ENCODE peak calls at places on chromosomes 6 and 20, in ten cellular contexts. J is substantia nigra; Z is endothelial cell; I is NCI-H1105 treated with DMSO at 0.1 percent for 48 hours; M is activated T-helper 1 cell treated with anti-CD3 and anti-CD28 coated beads, Interleukin-2, amount 50 U/mL, for 16 hours; D is psoas muscle; O is NCI-H1436; T is heart left ventricle; C is T-helper 1 cell; X is DMS153. B is an unnamed sample.

GRCh38 chr6:109623288-109623687 is 67.7 kb downstream of the AK9 start:
- DNase-seq in Z (no peak), I (no peak), O (no peak), X (no peak), T (no peak), D (no peak), C (no peak), M (no peak), J (no peak), B (no peak)

GRCh38 chr6:90368601-90369000 is 72.0 kb upstream of the BACH2 start:
- DNase-seq in Z (no peak), I (no peak), O (no peak), D (no peak), M (no peak), J (no peak), X (no peak), C (no peak), T (no peak), B (no peak)

GRCh38 chr20:33019465-33020277 is 11.8 kb upstream of the BPIFB6 start:
- DNase-seq in Z (no peak), I (no peak), T (no peak), J (no peak), D (no peak), M (no peak), X (no peak), O (no peak), C (no peak), B (no peak)

GRCh38 chr6:30720738-30721197 is 616 bp downstream of the TUBB start:
- DNase-seq in T (peak), C (no peak), Z (peak), M (no peak), J (no peak), O (peak), I (peak), X (peak), D (peak), B (peak)

GRCh38 chr6:157597461-157598312 is 216.7 kb downstream of the ZDHHC14 start:
- DNase-seq in X (peak), C (no peak), I (peak), D (no peak), J (no peak), M (no peak), O (peak), Z (peak), T (peak), B (peak)

GRCh38 chr20:13396036-13396435 is 175.0 kb downstream of the ISM1 start:
- DNase-seq in J (no peak), Z (no peak), T (no peak), I (no peak), C (no peak), M (no peak), X (no peak), D (no peak), O (no peak), B (no peak)

GRCh38 chr20:37256286-37256685 is 5.3 kb downstream of the GHRH start:
- DNase-seq in I (no peak), O (no peak), Z (no peak), J (no peak), D (no peak), C (no peak), X (no peak), T (no peak), M (no peak), B (no peak)

GRCh38 chr6:30044630-30045029 is 16.4 kb upstream of the POLR1H start:
- DNase-seq in M (no peak), Z (no peak), I (no peak), X (no peak), O (no peak), T (no peak), C (no peak), D (no peak), J (no peak), B (no peak)

GRCh38 chr6:8627085-8627861 is 191.9 kb upstream of the SLC35B3 start:
- DNase-seq in J (no peak), M (no peak), I (no peak), T (no peak), O (no peak), Z (no peak), X (no peak), D (no peak), C (no peak), B (no peak)

GRCh38 chr6:119350202-119351004 is 842 bp upstream of the MAN1A1 start:
- DNase-seq in C (peak), X (no peak), Z (no peak), M (no peak), I (peak), T (no peak), D (no peak), O (no peak), J (no peak), B (peak)

GRCh38 chr20:8223096-8223870 is 91.2 kb downstream of the PLCB1 start:
- DNase-seq in M (no peak), I (no peak), C (no peak), T (no peak), O (no peak), J (no peak), D (no peak), X (no peak), Z (no peak), B (no peak)

GRCh38 chr6:84033523-84034451 is at the start of gene MRAP2:
- DNase-seq in M (no peak), X (peak), D (no peak), C (no peak), I (peak), J (no peak), T (no peak), O (no peak), Z (peak), B (peak)

GRCh38 chr20:17568045-17568788 is 1.7 kb upstream of the DSTN start:
- DNase-seq in I (no peak), D (no peak), M (no peak), O (no peak), C (no peak), J (no peak), T (no peak), X (no peak), Z (no peak), B (no peak)

GRCh38 chr20:44720617-44720993 is 5.4 kb downstream of the CCN5 start:
- DNase-seq in J (peak), X (no peak), M (no peak), I (no peak), O (no peak), Z (no peak), T (peak), D (peak), C (no peak), B (no peak)

GRCh38 chr6:17220040-17220439 is 61.1 kb upstream of the RBM24 start:
- DNase-seq in C (no peak), M (no peak), X (no peak), I (no peak), D (no peak), T (no peak), Z (no peak), J (no peak), O (no peak), B (no peak)

GRCh38 chr20:38875170-38875993 is 50.8 kb upstream of the FAM83D start:
- DNase-seq in Z (peak), J (no peak), O (no peak), D (no peak), I (no peak), C (peak), M (peak), X (no peak), T (peak), B (no peak)

GRCh38 chr6:39881851-39882566 is 52.3 kb downstream of the MOCS1 start:
- DNase-seq in C (no peak), Z (no peak), I (no peak), O (no peak), J (no peak), D (no peak), T (peak), M (no peak), X (no peak), B (no peak)

GRCh38 chr6:145241039-145241438 is 494.3 kb downstream of the EPM2A start:
- DNase-seq in J (no peak), M (no peak), D (no peak), O (no peak), T (no peak), I (no peak), X (no peak), Z (no peak), C (no peak), B (no peak)

GRCh38 chr6:165632194-165632593 is 30.8 kb downstream of the PDE10A start:
- DNase-seq in O (no peak), T (no peak), X (no peak), M (no peak), I (no peak), C (no peak), J (no peak), Z (no peak), D (no peak), B (no peak)

GRCh38 chr6:85747654-85748053 is 105.0 kb upstream of the SYNCRIP start:
- DNase-seq in M (no peak), I (no peak), D (no peak), O (no peak), C (no peak), T (no peak), Z (no peak), X (no peak), J (no peak), B (no peak)

GRCh38 chr6:126632271-126632670 is 292.4 kb downstream of the CENPW start:
- DNase-seq in O (no peak), X (no peak), J (no peak), D (no peak), I (no peak), Z (no peak), T (no peak), M (no peak), C (no peak), B (no peak)

GRCh38 chr20:53930651-53931504 is 139.5 kb downstream of the BCAS1 start:
- DNase-seq in T (no peak), J (no peak), O (no peak), Z (no peak), X (no peak), I (no peak), C (no peak), D (no peak), M (no peak), B (no peak)

GRCh38 chr6:33661118-33661838 is 40.2 kb downstream of the ITPR3 start:
- DNase-seq in T (no peak), O (peak), D (no peak), J (no peak), C (no peak), I (no peak), X (peak), M (no peak), Z (no peak), B (no peak)

GRCh38 chr6:29509711-29510110 is 22.0 kb upstream of the MAS1L start:
- DNase-seq in C (no peak), D (no peak), T (no peak), I (no peak), M (no peak), X (no peak), O (no peak), J (no peak), Z (no peak), B (no peak)

GRCh38 chr20:62516345-62516744 is 40.5 kb upstream of the GATA5 start:
- DNase-seq in J (no peak), C (no peak), D (no peak), M (no peak), Z (no peak), O (peak), I (no peak), T (peak), X (no peak), B (no peak)

GRCh38 chr20:17971571-17972013 is 2.8 kb downstream of the MGME1 start:
- DNase-seq in T (no peak), D (no peak), J (no peak), X (no peak), M (no peak), C (no peak), Z (no peak), I (no peak), O (no peak), B (no peak)

GRCh38 chr6:42571611-42572342 is 7.9 kb downstream of the UBR2 start:
- DNase-seq in I (no peak), X (no peak), T (no peak), J (no peak), D (no peak), O (no peak), C (no peak), M (no peak), Z (no peak), B (no peak)

GRCh38 chr6:149089508-149089907 is 228.0 kb upstream of the TAB2 start:
- DNase-seq in C (no peak), X (no peak), I (no peak), Z (no peak), O (no peak), J (no peak), M (no peak), D (no peak), T (no peak), B (no peak)

B was measured in heart right ventricle.